ENCODE peak calls at places on chromosomes 5 and 9, in four cellular contexts. S is NCI-H748 treated with DMSO at 0.1 percent for 48 hours, B is activated B cell treated with CpG ODN at 0.5 μM for 24 hours, O is GM12865. H is an unnamed sample.

GRCh38 chr5:178249191-178249989 is 16.8 kb upstream of the PHYKPL start:
- DNase-seq in S (no peak), B (no peak), O (no peak), H (no peak)

GRCh38 chr5:92687793-92688467 is 893.1 kb downstream of the NR2F1-AS1 start:
- DNase-seq in S (peak), B (no peak), O (peak), H (no peak)

GRCh38 chr5:111143910-111144309 is 51.8 kb downstream of the WDR36 start:
- DNase-seq in S (no peak), B (no peak), O (peak), H (no peak)

GRCh38 chr5:68534131-68534940 is 318.8 kb downstream of the PIK3R1 start:
- DNase-seq in S (peak), B (no peak), O (no peak), H (peak)

GRCh38 chr5:35820720-35821119 is 36.0 kb upstream of the IL7R start:
- DNase-seq in S (no peak), B (no peak), O (no peak), H (no peak)

GRCh38 chr9:96514108-96514824 is 64.3 kb downstream of the HABP4 start:
- DNase-seq in S (no peak), B (no peak), O (no peak), H (no peak)

GRCh38 chr9:2047916-2048315 is 32.8 kb downstream of the SMARCA2 start:
- DNase-seq in S (no peak), B (no peak), O (no peak), H (no peak)

GRCh38 chr9:126698756-126699155 is 85.0 kb downstream of the LMX1B start:
- DNase-seq in S (no peak), B (no peak), O (no peak), H (no peak)

GRCh38 chr5:142412581-142412980 is 87.8 kb upstream of the SPRY4 start:
- DNase-seq in S (no peak), B (no peak), O (no peak), H (no peak)

GRCh38 chr5:124064956-124065355 is 553.0 kb downstream of the CSNK1G3 start:
- DNase-seq in S (no peak), B (no peak), O (no peak), H (no peak)

GRCh38 chr9:114307323-114308250 is 15.3 kb upstream of the ORM1 start:
- DNase-seq in S (no peak), B (peak), O (no peak), H (no peak)

GRCh38 chr5:102554728-102555127 is 55.9 kb upstream of the SLCO6A1 start:
- DNase-seq in S (peak), B (no peak), O (peak), H (no peak)